ENCODE peak calls at places on chromosomes 6 and 20, in four cellular contexts. One of them, this sample, is unnamed.

GRCh38 chr6:100455230-100456124 is 9.2 kb downstream of the SIM1 start:
- DNase-seq in HepG2: no peak
- DNase-seq in K562: no peak
- DNase-seq in GM12878: no peak
- DNase-seq in this sample: no peak

GRCh38 chr6:148389086-148389485 is 46.4 kb downstream of the SASH1 start:
- DNase-seq in HepG2: no peak
- DNase-seq in K562: no peak
- DNase-seq in GM12878: no peak
- DNase-seq in this sample: no peak

GRCh38 chr6:32666420-32667300 is at the start of gene HLA-DQB1:
- DNase-seq in HepG2: peak; percentile 22
- DNase-seq in K562: no peak
- DNase-seq in GM12878: peak; percentile 77
- DNase-seq in this sample: peak; percentile 49

GRCh38 chr6:167988945-167989841 is 8.3 kb upstream of the KIF25 start:
- DNase-seq in HepG2: no peak
- DNase-seq in K562: no peak
- DNase-seq in GM12878: no peak
- DNase-seq in this sample: no peak

GRCh38 chr6:138403324-138403800 is 661 bp upstream of the HEBP2 start:
- DNase-seq in HepG2: no peak
- DNase-seq in K562: peak; percentile 69
- DNase-seq in GM12878: no peak
- DNase-seq in this sample: peak; percentile 65

GRCh38 chr6:126188271-126188909 is 151.5 kb upstream of the CENPW start:
- DNase-seq in HepG2: peak; percentile 7
- DNase-seq in K562: no peak
- DNase-seq in GM12878: no peak
- DNase-seq in this sample: no peak

GRCh38 chr6:89999154-89999553 is 104.9 kb downstream of the GJA10 start:
- DNase-seq in HepG2: no peak
- DNase-seq in K562: peak; percentile 59
- DNase-seq in GM12878: no peak
- DNase-seq in this sample: no peak

GRCh38 chr20:1415667-1416468 is 23.0 kb upstream of the FKBP1A start:
- DNase-seq in HepG2: peak; percentile 91
- DNase-seq in K562: peak; percentile 64
- DNase-seq in GM12878: no peak
- DNase-seq in this sample: no peak

GRCh38 chr20:54176610-54177009 is 2.8 kb upstream of the CYP24A1 start:
- DNase-seq in HepG2: no peak
- DNase-seq in K562: no peak
- DNase-seq in GM12878: no peak
- DNase-seq in this sample: no peak

GRCh38 chr6:105798057-105798456 is 288.1 kb upstream of the PRDM1 start:
- DNase-seq in HepG2: no peak
- DNase-seq in K562: no peak
- DNase-seq in GM12878: no peak
- DNase-seq in this sample: no peak

GRCh38 chr6:38391206-38391908 is 248.4 kb downstream of the BTBD9 start:
- DNase-seq in HepG2: no peak
- DNase-seq in K562: no peak
- DNase-seq in GM12878: no peak
- DNase-seq in this sample: no peak

GRCh38 chr6:38396209-38396608 is 243.5 kb downstream of the BTBD9 start:
- DNase-seq in HepG2: no peak
- DNase-seq in K562: no peak
- DNase-seq in GM12878: no peak
- DNase-seq in this sample: no peak

GRCh38 chr6:38391909-38392614 is 247.7 kb downstream of the BTBD9 start:
- DNase-seq in HepG2: no peak
- DNase-seq in K562: no peak
- DNase-seq in GM12878: no peak
- DNase-seq in this sample: no peak

GRCh38 chr6:38389875-38390274 is 249.9 kb downstream of the BTBD9 start:
- DNase-seq in HepG2: no peak
- DNase-seq in K562: no peak
- DNase-seq in GM12878: no peak
- DNase-seq in this sample: no peak

GRCh38 chr6:38393986-38394385 is 245.7 kb downstream of the BTBD9 start:
- DNase-seq in HepG2: no peak
- DNase-seq in K562: no peak
- DNase-seq in GM12878: no peak
- DNase-seq in this sample: no peak
- TF ChIP-seq SIN3A in HepG2: no peak
- TF ChIP-seq SIN3A in K562: no peak
- TF ChIP-seq SIN3A in GM12878: no peak
- TF ChIP-seq SIN3A in this sample: no peak

DNA sequence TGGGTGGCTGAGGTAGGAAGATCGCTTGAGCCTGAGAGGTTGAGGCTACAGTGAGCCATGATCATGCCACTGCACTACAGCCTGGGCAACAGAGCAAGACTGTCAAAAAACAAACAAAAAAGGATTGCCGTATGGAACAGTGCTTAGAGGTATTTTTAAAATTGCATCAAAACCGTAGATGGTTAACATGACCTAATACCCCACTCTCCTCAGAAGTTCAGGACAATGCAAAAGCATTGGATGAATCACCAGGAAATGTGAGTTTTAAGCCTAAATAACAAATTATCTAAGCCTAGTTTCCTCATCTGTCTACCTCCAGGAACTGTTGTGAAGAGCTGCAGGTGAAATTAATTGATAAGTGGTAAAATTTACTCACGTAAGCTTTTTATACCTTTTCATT is 123.8 kb upstream of the ID4 start:
- DNase-seq in HepG2: no peak
- DNase-seq in K562: no peak
- DNase-seq in GM12878: no peak
- DNase-seq in this sample: no peak
- TF ChIP-seq NFIC in HepG2: no peak
- TF ChIP-seq NFIC in K562: no peak
- TF ChIP-seq NFIC in GM12878: no peak
- TF ChIP-seq NFIC in this sample: no peak

DNA sequence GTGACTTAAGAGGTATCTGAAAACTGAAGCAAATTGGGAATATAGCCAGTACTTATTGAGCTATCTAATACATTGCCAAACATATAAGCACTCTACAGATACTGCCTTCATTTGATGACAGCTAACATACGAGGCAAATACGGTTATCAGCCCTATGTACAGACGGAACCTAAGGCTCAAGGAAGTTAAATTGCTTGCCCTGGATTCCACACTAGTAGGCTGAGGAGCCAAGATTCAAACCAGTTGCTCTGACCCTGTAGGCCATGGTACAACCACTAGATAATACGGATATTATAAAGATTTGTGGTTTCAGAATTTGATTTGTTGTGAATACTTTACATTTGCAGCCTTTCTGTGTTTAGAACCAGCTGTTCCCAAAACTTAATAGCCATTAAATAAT is 36.6 kb downstream of the MOXD1 start:
- DNase-seq in HepG2: no peak
- DNase-seq in K562: no peak
- DNase-seq in GM12878: no peak
- DNase-seq in this sample: no peak
- H3K9ac ChIP-seq in HepG2: no peak overlapping the region
- H3K9ac ChIP-seq in K562: no peak overlapping the region
- H3K9ac ChIP-seq in GM12878: no peak overlapping the region
- H3K9ac ChIP-seq in this sample: no peak overlapping the region

GRCh38 chr20:57032847-57033246 is 233.6 kb downstream of the BMP7 start:
- DNase-seq in HepG2: no peak
- DNase-seq in K562: no peak
- DNase-seq in GM12878: no peak
- DNase-seq in this sample: no peak

GRCh38 chr20:57037689-57038088 is 228.8 kb downstream of the BMP7 start:
- DNase-seq in HepG2: no peak
- DNase-seq in K562: no peak
- DNase-seq in GM12878: no peak
- DNase-seq in this sample: no peak

GRCh38 chr20:57031867-57032355 is 234.5 kb downstream of the BMP7 start:
- DNase-seq in HepG2: no peak
- DNase-seq in K562: no peak
- DNase-seq in GM12878: no peak
- DNase-seq in this sample: no peak

GRCh38 chr20:57030611-57031600 is 235.5 kb downstream of the BMP7 start:
- DNase-seq in HepG2: no peak
- DNase-seq in K562: no peak
- DNase-seq in GM12878: no peak
- DNase-seq in this sample: peak; percentile 29

GRCh38 chr20:57033994-57034393 is 232.4 kb downstream of the BMP7 start:
- DNase-seq in HepG2: no peak
- DNase-seq in K562: no peak
- DNase-seq in GM12878: no peak
- DNase-seq in this sample: no peak
- TF ChIP-seq SIN3A in HepG2: no peak
- TF ChIP-seq SIN3A in K562: no peak
- TF ChIP-seq SIN3A in GM12878: no peak
- TF ChIP-seq SIN3A in this sample: no peak

DNA sequence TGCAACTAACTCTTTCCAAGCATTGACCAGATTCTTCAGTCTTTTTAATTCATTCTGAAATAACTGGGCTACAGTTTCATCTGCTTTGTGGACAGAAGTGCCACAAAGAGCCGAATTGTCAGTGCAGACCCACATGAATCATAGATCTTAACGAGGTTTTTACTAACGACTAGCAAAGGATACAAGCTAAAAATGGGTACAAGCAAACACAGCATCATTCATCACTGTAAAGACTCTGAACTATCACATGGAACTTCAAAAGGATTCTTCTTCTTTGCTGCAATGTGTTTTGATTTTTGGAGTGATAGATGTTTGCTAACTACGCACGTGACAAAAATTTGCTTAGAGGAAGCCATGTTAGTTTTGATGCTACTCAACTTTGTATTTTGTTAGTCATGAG is 227.1 kb downstream of the ESR1 start:
- DNase-seq in HepG2: peak; percentile 24
- DNase-seq in K562: no peak
- DNase-seq in GM12878: no peak
- DNase-seq in this sample: no peak
- TF ChIP-seq NFIC in HepG2: no peak
- TF ChIP-seq NFIC in K562: no peak
- TF ChIP-seq NFIC in GM12878: no peak
- TF ChIP-seq NFIC in this sample: no peak

GRCh38 chr6:29696147-29697129 is 15.5 kb upstream of the ZFP57 start:
- DNase-seq in HepG2: no peak
- DNase-seq in K562: peak; percentile 37
- DNase-seq in GM12878: no peak
- DNase-seq in this sample: no peak

GRCh38 chr6:29694637-29695036 is 13.7 kb upstream of the ZFP57 start:
- DNase-seq in HepG2: no peak
- DNase-seq in K562: no peak
- DNase-seq in GM12878: no peak
- DNase-seq in this sample: no peak
- H3K9ac ChIP-seq in HepG2: no peak overlapping the region
- H3K9ac ChIP-seq in K562: no peak overlapping the region
- H3K9ac ChIP-seq in GM12878: no peak overlapping the region
- H3K9ac ChIP-seq in this sample: no peak overlapping the region

GRCh38 chr6:19804362-19805145 is 32.6 kb upstream of the ID4 start:
- DNase-seq in HepG2: peak; percentile 95
- DNase-seq in K562: peak; percentile 92
- DNase-seq in GM12878: no peak
- DNase-seq in this sample: peak; percentile 93
- TF ChIP-seq SIN3A in HepG2: peak; percentile 100
- TF ChIP-seq SIN3A in K562: peak; percentile 100
- TF ChIP-seq SIN3A in GM12878: no peak
- TF ChIP-seq SIN3A in this sample: peak; percentile 99

DNA sequence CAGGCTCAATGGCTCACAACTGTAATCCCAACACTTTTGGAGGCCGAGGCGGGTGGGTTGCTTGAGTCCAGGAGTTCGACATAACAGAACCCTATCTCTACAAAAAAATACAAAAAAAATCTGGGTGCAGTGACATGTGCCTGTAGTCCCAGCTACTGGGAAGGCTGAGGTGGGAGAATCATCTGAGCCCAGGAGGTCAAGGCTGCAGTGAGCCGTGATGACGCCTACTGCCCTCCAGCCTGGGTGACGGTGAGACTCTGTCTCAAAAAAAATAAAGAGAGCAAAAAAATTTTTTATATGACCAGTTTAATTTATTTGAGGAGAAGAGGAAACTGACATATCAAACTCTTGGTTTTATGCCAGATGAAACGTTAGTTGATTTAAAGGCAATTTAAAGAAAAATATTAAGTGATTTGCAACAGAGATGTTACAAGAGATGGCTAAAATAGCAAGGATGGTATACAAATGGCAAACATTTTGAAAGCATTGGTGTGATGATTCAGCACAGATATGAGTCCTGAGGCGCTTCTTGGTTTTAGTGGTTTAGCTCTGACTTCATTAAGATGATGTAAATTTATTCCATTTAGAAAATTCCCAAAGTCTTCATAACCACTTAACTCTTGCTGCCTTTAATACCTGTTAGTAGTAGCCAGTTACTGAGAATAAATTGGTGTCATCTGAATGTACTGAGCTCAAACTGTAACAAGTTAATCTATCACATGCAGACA is 17.7 kb downstream of the GTF2H5 start:
- DNase-seq in HepG2: no peak
- DNase-seq in K562: no peak
- DNase-seq in GM12878: no peak
- DNase-seq in this sample: no peak
- TF ChIP-seq NFIC in HepG2: no peak
- TF ChIP-seq NFIC in K562: no peak
- TF ChIP-seq NFIC in GM12878: no peak
- TF ChIP-seq NFIC in this sample: no peak

GRCh38 chr6:132798820-132799538 is 542 bp upstream of the SLC18B1 start:
- DNase-seq in HepG2: peak; percentile 83
- DNase-seq in K562: peak; percentile 75
- DNase-seq in GM12878: peak; percentile 63
- DNase-seq in this sample: peak; percentile 61
- H3K9ac ChIP-seq in HepG2: peak overlapping the region; percentile 74
- H3K9ac ChIP-seq in K562: peak overlapping the region; percentile 26
- H3K9ac ChIP-seq in GM12878: peak overlapping the region; percentile 87
- H3K9ac ChIP-seq in this sample: no peak overlapping the region

GRCh38 chr6:50819906-50820589 is 1.4 kb downstream of the TFAP2B start:
- DNase-seq in HepG2: no peak
- DNase-seq in K562: no peak
- DNase-seq in GM12878: no peak
- DNase-seq in this sample: no peak
- TF ChIP-seq SIN3A in HepG2: no peak
- TF ChIP-seq SIN3A in K562: no peak
- TF ChIP-seq SIN3A in GM12878: no peak
- TF ChIP-seq SIN3A in this sample: no peak

This sample was measured in SK-N-SH.